ENCODE peak calls at places on chromosomes 12 and 14, in five cellular contexts. C is endothelial cell, P is foreskin fibroblast, K is cardiac muscle cell, J is hepatocyte. B is an unnamed sample.

GRCh38 chr14:103569436-103569835 is 6.7 kb downstream of the COA8 start:
- DNase-seq in C (no peak), J (no peak), K (no peak), P (no peak), B (peak; percentile 32)

GRCh38 chr12:15670756-15671155 is 118.4 kb downstream of the EPS8 start:
- DNase-seq in K (no peak), C (no peak), P (no peak), J (no peak), B (no peak)

GRCh38 chr14:58199726-58200479 is at the start of gene ACTR10:
- DNase-seq in K (peak; percentile 92), J (peak; percentile 95), P (peak; percentile 92), C (peak; percentile 78), B (peak; percentile 84)

GRCh38 chr14:90382491-90383125 is 14.2 kb upstream of the CALM1 start:
- DNase-seq in K (peak; percentile 75), C (peak; percentile 54), P (peak; percentile 84), J (peak; percentile 88), B (peak; percentile 58)

GRCh38 chr12:10705655-10706054 is 17.5 kb downstream of the YBX3 start:
- DNase-seq in C (no peak), P (peak; percentile 56), J (no peak), K (no peak), B (no peak)

GRCh38 chr12:82672811-82673495 is 13.8 kb upstream of the TMTC2 start:
- DNase-seq in K (no peak), J (no peak), P (peak; percentile 17), C (no peak), B (no peak)

GRCh38 chr12:49359671-49360070 is 7.6 kb upstream of the SPATS2 start:
- DNase-seq in K (no peak), J (no peak), C (no peak), P (peak; percentile 67), B (no peak)

GRCh38 chr12:3755898-3756297 is 3.0 kb upstream of the CRACR2A start:
- DNase-seq in J (no peak), C (no peak), P (no peak), K (no peak), B (no peak)

GRCh38 chr14:76136476-76137160 is 15.1 kb upstream of the GPATCH2L start:
- DNase-seq in C (no peak), P (no peak), K (no peak), J (no peak), B (no peak)

GRCh38 chr12:49874142-49874897 is 29.4 kb downstream of the FAIM2 start:
- DNase-seq in P (peak; percentile 25), C (no peak), K (no peak), J (peak; percentile 5), B (no peak)

GRCh38 chr12:54378791-54379400 is 5.6 kb downstream of the ZNF385A start:
- DNase-seq in P (peak; percentile 79), J (peak; percentile 81), K (peak; percentile 76), C (peak; percentile 69), B (peak; percentile 87)

GRCh38 chr12:12495536-12495935 is 67.1 kb downstream of the DUSP16 start:
- DNase-seq in C (no peak), J (no peak), P (no peak), K (no peak), B (no peak)

GRCh38 chr12:12560587-12561304 is 1.9 kb downstream of the DUSP16 start:
- DNase-seq in K (peak; percentile 41), J (peak; percentile 77), C (no peak), P (peak; percentile 58), B (no peak)

GRCh38 chr12:121992059-121992879 is 29.4 kb upstream of the BCL7A start:
- DNase-seq in P (peak; percentile 98), K (peak; percentile 6), J (peak; percentile 38), C (no peak), B (no peak)

GRCh38 chr14:54208751-54209150 is 188.1 kb upstream of the CDKN3 start:
- DNase-seq in C (no peak), K (no peak), J (no peak), P (no peak), B (no peak)

GRCh38 chr12:93440043-93440835 is 1.5 kb downstream of the UBE2N start:
- DNase-seq in J (no peak), C (no peak), K (no peak), P (peak; percentile 44), B (no peak)

GRCh38 chr14:61388173-61388975 is 67.0 kb downstream of the PRKCH start:
- DNase-seq in C (no peak), J (no peak), K (no peak), P (peak; percentile 52), B (no peak)

GRCh38 chr12:29883558-29883957 is 99.8 kb upstream of the TMTC1 start:
- DNase-seq in C (no peak), J (no peak), K (no peak), P (no peak), B (no peak)

GRCh38 chr12:32843528-32844095 is 53.0 kb downstream of the PKP2 start:
- DNase-seq in J (no peak), K (no peak), C (no peak), P (no peak), B (no peak)

GRCh38 chr12:112198120-112198733 is 72.9 kb downstream of the TRAFD1 start:
- DNase-seq in P (peak; percentile 67), C (peak; percentile 64), J (peak; percentile 78), K (peak; percentile 86), B (peak; percentile 60)
- TF ChIP-seq CTCF in P (peak; percentile 72), C (peak; percentile 42), J (peak; percentile 60), K (peak; percentile 77), B (peak; percentile 59)

DNA sequence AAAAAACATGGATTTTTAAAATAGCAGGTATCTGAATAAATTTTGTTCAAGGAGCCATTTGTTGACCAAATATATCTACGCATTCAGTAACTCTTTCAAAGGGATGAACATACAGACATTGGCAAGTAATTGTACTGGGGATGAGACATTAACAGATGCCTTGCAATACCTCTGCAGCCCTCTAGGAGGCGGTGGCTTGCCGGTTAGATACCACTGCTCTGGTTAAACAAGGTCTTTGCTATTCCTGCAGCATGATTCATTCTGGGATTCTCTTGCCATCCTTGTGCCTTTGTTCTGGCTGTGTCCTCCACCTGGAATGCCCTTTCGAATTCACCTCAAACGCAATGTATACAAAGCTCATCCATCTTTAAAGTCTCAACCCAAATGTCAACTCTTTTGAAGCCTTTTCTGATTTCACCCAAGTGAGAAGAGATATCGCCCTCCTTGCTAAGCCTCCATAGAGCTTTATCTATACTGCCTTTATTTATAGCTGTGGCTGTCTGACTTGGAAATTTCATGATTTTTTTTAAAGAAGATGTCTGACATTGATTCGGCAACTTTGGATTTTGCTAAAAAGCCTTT is 131.0 kb upstream of the SRRM4 start:
- DNase-seq in C (peak; percentile 22), P (no peak), K (no peak), J (peak; percentile 19), B (peak; percentile 63)
- TF ChIP-seq CTCF in C (peak; percentile 86), P (no peak), K (peak; percentile 26), J (peak; percentile 31), B (peak; percentile 78)

DNA sequence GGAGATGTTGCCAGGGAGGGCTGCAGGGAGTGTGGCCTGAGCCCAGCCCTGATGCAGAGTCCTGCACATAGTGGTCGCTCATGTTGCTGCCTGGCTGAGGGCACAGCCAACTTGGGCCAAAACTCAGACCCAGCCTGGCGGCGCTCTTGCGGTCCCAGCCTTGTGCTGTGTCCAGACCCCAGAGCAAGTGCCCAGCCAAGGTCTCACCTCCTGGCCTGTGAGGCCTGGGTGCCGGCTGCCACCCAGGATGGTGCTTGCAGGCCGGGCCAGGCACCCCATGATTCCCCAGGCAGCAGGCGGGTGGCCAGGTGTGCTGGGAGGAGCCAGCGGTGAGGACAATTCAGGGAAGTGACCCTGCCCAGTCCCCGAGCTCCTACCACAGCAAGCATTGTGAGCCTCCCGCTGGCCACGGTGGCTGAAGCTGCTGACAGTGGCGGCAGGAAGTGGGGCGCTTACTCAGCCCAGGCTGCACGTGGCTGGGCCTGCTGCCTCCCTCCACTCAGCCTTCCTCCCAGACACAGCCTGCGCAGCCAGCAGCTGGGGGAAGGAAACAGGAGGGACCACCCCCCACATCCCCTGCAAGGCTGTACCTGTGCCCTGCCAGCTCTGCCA is 17.7 kb upstream of the PGF start:
- DNase-seq in J (no peak), K (no peak), C (peak; percentile 59), P (no peak), B (no peak)
- TF ChIP-seq CTCF in J (no peak), K (no peak), C (no peak), P (no peak), B (no peak)

GRCh38 chr14:92510972-92511371 is 2.6 kb upstream of the RIN3 start:
- DNase-seq in J (no peak), K (no peak), C (no peak), P (no peak), B (no peak)
- TF ChIP-seq CTCF in J (peak; percentile 12), K (no peak), C (no peak), P (no peak), B (no peak)

DNA sequence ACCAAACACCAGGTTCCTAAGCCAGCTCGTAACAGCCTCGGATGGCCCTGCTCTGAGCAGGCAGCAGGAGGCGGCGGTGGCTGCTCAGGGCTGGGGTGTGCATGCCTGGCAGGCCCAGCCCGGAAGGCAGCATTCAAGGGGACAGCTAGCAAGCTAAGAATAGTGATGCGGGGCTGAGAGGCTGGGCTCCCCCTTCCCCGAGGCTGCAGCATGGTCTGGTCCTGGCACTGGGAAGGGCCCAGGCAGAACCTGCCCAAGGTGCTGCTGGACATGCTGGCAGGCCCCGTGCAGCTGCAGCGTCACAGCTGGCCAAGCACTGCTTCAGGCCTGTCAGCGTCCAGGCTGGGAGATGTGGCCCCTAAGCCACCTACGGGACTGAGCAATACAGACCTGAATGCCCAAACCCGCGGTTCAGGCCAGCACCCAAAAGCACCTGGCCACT is 26.4 kb upstream of the NUDT14 start:
- DNase-seq in C (no peak), J (no peak), K (peak; percentile 43), P (peak; percentile 24), B (no peak)
- TF ChIP-seq CTCF in C (no peak), J (no peak), K (no peak), P (no peak), B (no peak)

DNA sequence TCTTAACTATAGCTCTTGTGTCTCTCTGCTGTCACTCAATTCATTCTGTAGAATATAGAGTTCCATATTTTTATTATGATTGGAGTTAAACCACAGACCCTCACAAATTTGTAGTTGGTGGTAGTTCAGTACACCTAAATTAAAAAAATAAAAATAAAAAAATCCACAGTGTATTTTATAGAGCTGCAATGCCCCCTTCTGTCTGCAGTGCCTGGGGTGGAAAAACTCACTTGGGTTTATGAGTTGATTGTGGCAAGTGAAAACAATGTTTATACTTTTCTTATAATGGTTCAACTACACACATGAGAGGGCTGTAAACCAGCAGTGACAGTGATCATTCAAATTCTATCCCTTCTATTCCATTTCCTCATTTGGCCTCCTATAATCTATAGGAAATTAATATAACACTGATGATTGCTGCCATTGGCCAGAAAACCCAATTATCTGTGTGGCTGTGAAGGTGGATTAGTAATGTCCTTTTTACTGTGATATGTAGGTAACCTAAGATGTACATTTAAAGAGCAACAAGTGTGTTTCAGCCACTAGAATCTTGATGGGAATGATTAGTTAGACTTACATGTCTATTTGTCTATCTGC is 166.9 kb upstream of the LRIG3 start:
- DNase-seq in C (no peak), J (peak; percentile 17), P (peak; percentile 63), K (no peak), B (no peak)
- TF ChIP-seq CTCF in C (peak; percentile 34), J (peak; percentile 64), P (peak; percentile 61), K (peak; percentile 69), B (peak; percentile 24)

DNA sequence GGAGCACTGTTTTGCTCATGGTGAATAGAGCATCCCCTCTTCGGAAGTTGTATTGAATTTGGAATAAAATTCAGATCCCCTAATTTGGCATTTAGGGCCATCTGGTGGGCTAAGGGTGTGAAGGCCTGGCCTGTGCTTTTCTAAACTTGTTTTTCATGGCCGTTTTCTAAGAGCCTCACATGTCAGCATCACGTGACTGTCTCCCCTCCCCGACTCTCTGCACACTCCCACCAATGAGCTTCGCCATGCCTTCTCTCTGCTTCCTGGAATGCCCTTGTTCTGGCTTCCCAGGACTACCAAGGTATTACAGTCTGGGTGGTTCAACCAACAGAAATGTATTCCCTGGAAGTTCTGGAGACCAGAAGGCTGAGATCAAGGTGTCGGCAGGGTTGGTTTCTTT is 85.3 kb downstream of the PRIMA1 start:
- DNase-seq in K (no peak), P (no peak), C (no peak), J (no peak), B (no peak)
- TF ChIP-seq CTCF in K (no peak), P (no peak), C (no peak), J (no peak), B (no peak)

B was measured in nephron progenitor cell.